ENCODE peak calls at places on chromosome 11, in six cellular contexts. M, J, G, Y, Q and K are unnamed samples.

GRCh38 chr11:77783023-77783422 is 37.5 kb downstream of the RSF1 start:
- DNase-seq in M (no peak), J (no peak), G (no peak), Y (no peak), Q (no peak), K (no peak)

GRCh38 chr11:47400813-47401279 is 7.5 kb upstream of the SLC39A13 start:
- DNase-seq in M (no peak), J (peak; percentile 24), G (peak; percentile 26), Y (peak; percentile 32), Q (no peak), K (no peak)

GRCh38 chr11:47572715-47573255 is 6.0 kb downstream of the KBTBD4 start:
- DNase-seq in M (no peak), J (peak; percentile 33), G (no peak), Y (no peak), Q (no peak), K (no peak)

GRCh38 chr11:86958259-86958658 is 3.1 kb upstream of the FZD4 start:
- DNase-seq in M (no peak), J (no peak), G (no peak), Y (no peak), Q (no peak), K (no peak)

GRCh38 chr11:63951779-63952536 is 13.2 kb downstream of the NAA40 start:
- DNase-seq in M (no peak), J (peak; percentile 23), G (no peak), Y (peak; percentile 39), Q (no peak), K (no peak)

GRCh38 chr11:13885083-13885482 is 77.4 kb upstream of the SPON1 start:
- DNase-seq in M (no peak), J (no peak), G (no peak), Y (no peak), Q (no peak), K (no peak)

GRCh38 chr11:130451261-130452019 is 3.0 kb downstream of the ADAMTS15 start:
- DNase-seq in M (peak; percentile 51), J (peak; percentile 59), G (no peak), Y (peak; percentile 33), Q (no peak), K (peak; percentile 61)

GRCh38 chr11:44747836-44748235 is 21.1 kb downstream of the TSPAN18 start:
- DNase-seq in M (no peak), J (no peak), G (peak; percentile 14), Y (no peak), Q (no peak), K (no peak)

GRCh38 chr11:123458501-123458900 is 28.4 kb downstream of the GRAMD1B start:
- DNase-seq in M (no peak), J (no peak), G (no peak), Y (no peak), Q (no peak), K (no peak)

DNA sequence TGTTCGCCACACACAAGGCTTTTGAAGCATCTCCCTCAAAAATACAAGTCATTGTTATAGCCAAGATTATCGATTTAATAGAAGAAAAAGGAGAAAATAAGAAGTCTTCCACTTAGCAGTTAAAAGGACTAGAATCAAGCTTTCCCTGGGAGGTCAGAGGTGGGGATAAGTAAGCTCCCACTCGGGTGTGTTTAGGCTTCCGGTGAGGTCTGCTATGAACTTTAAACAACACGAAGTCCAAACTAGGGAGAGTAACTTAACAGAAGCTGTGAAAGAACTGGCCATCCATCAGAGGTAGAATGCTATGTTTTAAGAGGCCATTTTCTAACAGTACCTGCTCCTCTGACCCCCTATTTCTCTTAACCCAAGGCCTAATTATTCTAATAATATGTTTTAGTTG is 91.4 kb upstream of the APOA1 start:
- DNase-seq in M (no peak), J (no peak), G (no peak), Y (peak; percentile 21), Q (no peak), K (no peak)
- H3K9me3 ChIP-seq in M (no peaks in the 10 kb centered on the region), J (no peaks in the 10 kb centered on the region), G (no peaks in the 10 kb centered on the region), Y (no peaks in the 10 kb centered on the region), Q (no peaks in the 10 kb centered on the region), K (no peaks in the 10 kb centered on the region)

GRCh38 chr11:7319501-7319900 is 67.8 kb downstream of the SYT9 start:
- DNase-seq in M (no peak), J (no peak), G (no peak), Y (no peak), Q (no peak), K (no peak)

GRCh38 chr11:7321708-7322448 is 70.2 kb downstream of the SYT9 start:
- DNase-seq in M (no peak), J (no peak), G (no peak), Y (no peak), Q (no peak), K (no peak)
- H3K9ac ChIP-seq in M (no peak overlapping the region), J (no peak overlapping the region), G (no peak overlapping the region), Y (no peak overlapping the region), Q (no peak overlapping the region), K (no peak overlapping the region)

GRCh38 chr11:100799445-100799844 is 112.4 kb downstream of the ARHGAP42 start:
- DNase-seq in M (no peak), J (no peak), G (no peak), Y (no peak), Q (no peak), K (no peak)
- H3K9me3 ChIP-seq in M (no peaks in the 10 kb centered on the region), J (no peaks in the 10 kb centered on the region), G (no peaks in the 10 kb centered on the region), Y (no peaks in the 10 kb centered on the region), Q (no peaks in the 10 kb centered on the region), K (no peaks in the 10 kb centered on the region)

GRCh38 chr11:66292543-66293332 is 1.0 kb downstream of the TMEM151A start:
- DNase-seq in M (no peak), J (no peak), G (no peak), Y (no peak), Q (no peak), K (no peak)
- H3K9ac ChIP-seq in M (no peak overlapping the region), J (no peak overlapping the region), G (no peak overlapping the region), Y (no peak overlapping the region), Q (peak overlapping the region; percentile 26), K (no peak overlapping the region)

DNA sequence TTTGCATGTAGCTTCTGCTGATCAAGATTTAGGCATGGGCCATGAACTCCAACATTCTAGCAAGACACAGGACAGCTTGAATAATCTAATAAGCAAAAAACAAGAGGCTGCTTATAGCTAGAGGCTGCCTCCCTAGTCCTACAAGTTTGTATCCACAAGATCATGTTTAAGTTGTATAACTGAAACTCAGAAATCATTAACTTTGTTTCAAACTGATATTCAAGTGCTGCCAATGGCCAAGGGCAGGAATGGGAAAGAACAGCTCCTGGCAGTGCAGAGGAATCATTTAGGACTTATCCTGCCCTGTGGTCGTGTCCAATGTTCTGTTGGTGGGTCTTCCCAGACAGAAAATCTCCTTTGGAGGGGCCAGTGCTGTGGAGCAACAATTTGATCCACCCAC is 209.6 kb upstream of the DDI1 start:
- DNase-seq in M (no peak), J (no peak), G (no peak), Y (no peak), Q (no peak), K (no peak)
- H3K9me3 ChIP-seq in M (peaks cover 4% of the 10 kb centered on the region), J (no peaks in the 10 kb centered on the region), G (no peaks in the 10 kb centered on the region), Y (peaks cover 18% of the 10 kb centered on the region), Q (no peaks in the 10 kb centered on the region), K (peaks cover 7% of the 10 kb centered on the region)

DNA sequence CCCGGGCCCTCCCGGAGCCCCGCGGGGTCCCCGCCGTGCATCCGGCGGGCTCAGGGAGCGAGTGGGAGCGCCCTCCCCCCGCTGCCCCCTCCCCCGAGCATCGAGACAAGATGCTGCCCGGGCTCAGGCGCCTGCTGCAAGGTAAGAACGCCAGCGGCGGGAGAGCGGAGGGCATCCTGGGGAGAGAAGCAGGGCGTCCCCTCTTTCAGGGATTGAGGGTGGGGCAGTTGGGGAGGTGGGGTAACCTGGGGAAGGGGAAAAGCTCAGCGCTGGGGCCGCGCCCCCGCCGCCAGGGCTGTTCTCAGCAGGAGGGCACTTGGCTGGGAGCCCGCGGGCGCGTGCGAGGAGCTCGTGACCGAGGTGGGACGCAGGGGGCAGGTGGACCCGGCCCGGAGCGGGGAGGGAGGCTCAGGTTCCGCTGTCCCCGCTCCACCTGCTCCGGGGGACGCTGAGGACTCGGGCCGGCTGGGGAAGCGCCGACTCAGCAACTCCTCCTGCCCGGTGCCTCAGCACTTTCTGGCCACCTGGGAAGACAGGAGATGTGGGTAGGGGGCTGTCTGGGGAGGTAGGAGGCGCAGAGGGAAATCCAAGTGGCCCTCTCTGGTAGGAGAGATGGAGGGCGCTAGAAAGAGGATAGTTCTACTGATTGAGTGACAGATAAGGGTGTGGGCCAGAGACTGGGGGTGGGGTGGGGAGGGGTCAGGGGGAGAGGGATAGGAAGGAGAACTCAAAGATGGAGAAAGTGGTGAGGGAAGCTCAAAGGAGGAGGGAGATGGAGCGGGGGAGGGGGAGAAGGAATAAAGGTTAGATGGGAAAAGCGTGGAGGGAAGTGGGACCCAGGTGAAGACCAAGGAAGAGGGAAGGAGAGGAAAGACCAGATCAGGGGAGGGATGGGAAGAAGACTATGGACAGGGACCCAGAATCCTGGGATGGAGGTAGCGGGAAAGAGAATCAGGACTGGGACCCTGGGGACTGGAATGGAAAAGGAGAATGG is 725 bp downstream of the RTN4RL2 start:
- DNase-seq in M (no peak), J (no peak), G (peak; percentile 64), Y (no peak), Q (no peak), K (no peak)
- H3K9ac ChIP-seq in M (no peak overlapping the region), J (peak overlapping the region; percentile 31), G (no peak overlapping the region), Y (peak overlapping the region; percentile 60), Q (peak overlapping the region; percentile 78), K (no peak overlapping the region)

DNA sequence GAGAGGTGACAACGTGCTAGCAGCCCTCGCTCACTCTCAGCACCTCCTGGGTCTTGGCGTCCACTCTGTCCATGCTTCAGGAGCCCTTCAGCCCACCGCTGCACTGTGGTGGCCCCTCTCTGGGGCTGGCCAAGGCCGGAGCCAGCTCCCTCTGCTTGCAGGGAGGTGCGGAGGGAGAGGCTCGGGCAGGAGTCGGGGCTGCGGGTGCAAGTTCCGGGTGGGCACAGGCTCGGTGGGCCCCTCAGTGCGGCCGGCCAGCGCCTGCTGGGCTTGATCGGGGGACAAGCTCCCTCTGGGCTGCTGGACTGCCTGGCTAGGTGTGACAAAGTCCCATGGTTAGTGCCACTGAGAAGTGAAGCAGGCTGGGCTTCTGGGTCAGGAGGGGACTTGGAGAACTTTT is 245.8 kb downstream of the JRKL start:
- DNase-seq in M (no peak), J (no peak), G (no peak), Y (no peak), Q (no peak), K (no peak)
- H3K9me3 ChIP-seq in M (peaks cover 3% of the 10 kb centered on the region), J (no peaks in the 10 kb centered on the region), G (no peaks in the 10 kb centered on the region), Y (no peaks in the 10 kb centered on the region), Q (no peaks in the 10 kb centered on the region), K (no peaks in the 10 kb centered on the region)

DNA sequence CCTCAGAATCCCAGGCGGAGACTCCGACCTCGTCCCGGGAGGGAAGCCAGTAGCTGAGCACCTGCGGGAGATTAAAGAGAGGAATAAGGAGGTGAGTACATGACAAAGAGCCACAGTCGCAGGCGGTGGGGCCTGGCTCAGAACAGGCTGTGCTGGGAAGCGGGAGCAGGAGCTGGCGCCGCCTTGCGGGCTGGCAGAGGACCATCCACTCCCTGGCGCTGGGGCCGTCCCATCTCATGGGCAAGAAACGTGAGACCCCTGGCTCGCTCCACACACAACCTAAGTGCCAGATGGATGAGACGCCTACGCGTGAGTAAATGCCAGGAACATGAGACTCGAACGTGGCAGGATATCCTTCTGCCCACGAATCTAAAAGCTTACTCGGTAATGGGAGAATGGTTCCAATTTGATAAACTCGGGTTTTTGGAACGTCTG is 6.3 kb downstream of the CEND1 start:
- DNase-seq in M (peak; percentile 96), J (peak; percentile 94), G (peak; percentile 99), Y (peak; percentile 86), Q (peak; percentile 94), K (peak; percentile 86)
- H3K9ac ChIP-seq in M (peak overlapping the region; percentile 51), J (peak overlapping the region; percentile 65), G (no peak overlapping the region), Y (peak overlapping the region; percentile 61), Q (no peak overlapping the region), K (peak overlapping the region; percentile 49)